ENCODE peak calls at places on chromosome 19, in nine cellular contexts. One of them, this sample, is unnamed.

GRCh38 chr19:13794388-13794751 is 873 bp upstream of the ZSWIM4 start:
- DNase-seq in neural crest cell: no peak
- DNase-seq in fibroblast of lung: peak
- DNase-seq in heart right ventricle: peak
- DNase-seq in heart left ventricle: peak
- DNase-seq in CD8-positive, alpha-beta T cell: no peak
- DNase-seq in fibroblast of the aortic adventitia: peak
- DNase-seq in IMR-90: peak
- DNase-seq in tibial artery: peak
- DNase-seq in this sample: no peak

GRCh38 chr19:46353730-46354528 is 7.0 kb downstream of the PPP5C start:
- DNase-seq in neural crest cell: no peak
- DNase-seq in fibroblast of lung: no peak
- DNase-seq in heart right ventricle: peak
- DNase-seq in heart left ventricle: peak
- DNase-seq in CD8-positive, alpha-beta T cell: no peak
- DNase-seq in fibroblast of the aortic adventitia: no peak
- DNase-seq in IMR-90: no peak
- DNase-seq in tibial artery: no peak
- DNase-seq in this sample: no peak

GRCh38 chr19:6056801-6057650 is 53.3 kb downstream of the RFX2 start:
- DNase-seq in neural crest cell: no peak
- DNase-seq in fibroblast of lung: peak
- DNase-seq in heart right ventricle: peak
- DNase-seq in heart left ventricle: peak
- DNase-seq in CD8-positive, alpha-beta T cell: no peak
- DNase-seq in fibroblast of the aortic adventitia: peak
- DNase-seq in IMR-90: peak
- DNase-seq in tibial artery: peak
- DNase-seq in this sample: no peak

GRCh38 chr19:18809149-18809978 is 18.3 kb upstream of the COMP start:
- DNase-seq in neural crest cell: no peak
- DNase-seq in fibroblast of lung: peak
- DNase-seq in heart right ventricle: peak
- DNase-seq in heart left ventricle: peak
- DNase-seq in CD8-positive, alpha-beta T cell: no peak
- DNase-seq in fibroblast of the aortic adventitia: peak
- DNase-seq in IMR-90: peak
- DNase-seq in tibial artery: peak
- DNase-seq in this sample: no peak

GRCh38 chr19:9474975-9475374 is 23.4 kb downstream of the ZNF560 start:
- DNase-seq in neural crest cell: no peak
- DNase-seq in fibroblast of lung: no peak
- DNase-seq in heart right ventricle: no peak
- DNase-seq in heart left ventricle: no peak
- DNase-seq in CD8-positive, alpha-beta T cell: no peak
- DNase-seq in fibroblast of the aortic adventitia: no peak
- DNase-seq in IMR-90: no peak
- DNase-seq in tibial artery: no peak
- DNase-seq in this sample: no peak

GRCh38 chr19:48510421-48511268 is 990 bp downstream of the LMTK3 start:
- DNase-seq in neural crest cell: peak
- DNase-seq in fibroblast of lung: peak
- DNase-seq in heart right ventricle: peak
- DNase-seq in heart left ventricle: peak
- DNase-seq in CD8-positive, alpha-beta T cell: peak
- DNase-seq in fibroblast of the aortic adventitia: peak
- DNase-seq in IMR-90: peak
- DNase-seq in tibial artery: peak
- DNase-seq in this sample: peak

GRCh38 chr19:28063702-28064101 is 1149.2 kb downstream of the UQCRFS1 start:
- DNase-seq in neural crest cell: no peak
- DNase-seq in fibroblast of lung: no peak
- DNase-seq in heart right ventricle: no peak
- DNase-seq in heart left ventricle: no peak
- DNase-seq in CD8-positive, alpha-beta T cell: no peak
- DNase-seq in fibroblast of the aortic adventitia: no peak
- DNase-seq in IMR-90: no peak
- DNase-seq in tibial artery: no peak
- DNase-seq in this sample: no peak

GRCh38 chr19:55454787-55455243 is 6.6 kb downstream of the ISOC2 start:
- DNase-seq in neural crest cell: peak
- DNase-seq in fibroblast of lung: no peak
- DNase-seq in heart right ventricle: peak
- DNase-seq in heart left ventricle: no peak
- DNase-seq in CD8-positive, alpha-beta T cell: no peak
- DNase-seq in fibroblast of the aortic adventitia: no peak
- DNase-seq in IMR-90: peak
- DNase-seq in tibial artery: no peak
- DNase-seq in this sample: peak

GRCh38 chr19:47707135-47707925 is 5.9 kb upstream of the EHD2 start:
- DNase-seq in neural crest cell: peak
- DNase-seq in fibroblast of lung: peak
- DNase-seq in heart right ventricle: peak
- DNase-seq in heart left ventricle: peak
- DNase-seq in CD8-positive, alpha-beta T cell: peak
- DNase-seq in fibroblast of the aortic adventitia: peak
- DNase-seq in IMR-90: peak
- DNase-seq in tibial artery: peak
- DNase-seq in this sample: peak

GRCh38 chr19:56839665-56840451 is 668 bp downstream of the PEG3 start:
- DNase-seq in neural crest cell: no peak
- DNase-seq in fibroblast of lung: peak
- DNase-seq in heart right ventricle: peak
- DNase-seq in heart left ventricle: peak
- DNase-seq in CD8-positive, alpha-beta T cell: no peak
- DNase-seq in fibroblast of the aortic adventitia: no peak
- DNase-seq in IMR-90: no peak
- DNase-seq in tibial artery: peak
- DNase-seq in this sample: no peak

GRCh38 chr19:2215281-2215751 is 20.8 kb downstream of the PLEKHJ1 start:
- DNase-seq in neural crest cell: no peak
- DNase-seq in fibroblast of lung: no peak
- DNase-seq in heart right ventricle: no peak
- DNase-seq in heart left ventricle: no peak
- DNase-seq in CD8-positive, alpha-beta T cell: no peak
- DNase-seq in fibroblast of the aortic adventitia: no peak
- DNase-seq in IMR-90: no peak
- DNase-seq in tibial artery: no peak
- DNase-seq in this sample: no peak

GRCh38 chr19:7366701-7367420 is 18.1 kb downstream of the ARHGEF18 start:
- DNase-seq in neural crest cell: no peak
- DNase-seq in fibroblast of lung: peak
- DNase-seq in heart right ventricle: no peak
- DNase-seq in heart left ventricle: no peak
- DNase-seq in CD8-positive, alpha-beta T cell: no peak
- DNase-seq in fibroblast of the aortic adventitia: peak
- DNase-seq in IMR-90: peak
- DNase-seq in tibial artery: no peak
- DNase-seq in this sample: peak
- TF ChIP-seq CTCF in neural crest cell: peak
- TF ChIP-seq CTCF in fibroblast of lung: peak
- TF ChIP-seq CTCF in heart right ventricle: no peak
- TF ChIP-seq CTCF in heart left ventricle: peak
- TF ChIP-seq CTCF in CD8-positive, alpha-beta T cell: peak
- TF ChIP-seq CTCF in fibroblast of the aortic adventitia: peak
- TF ChIP-seq CTCF in IMR-90: peak
- TF ChIP-seq CTCF in tibial artery: peak
- TF ChIP-seq CTCF in this sample: peak

GRCh38 chr19:16389848-16390247 is 65.2 kb downstream of the KLF2 start:
- DNase-seq in neural crest cell: no peak
- DNase-seq in fibroblast of lung: no peak
- DNase-seq in heart right ventricle: no peak
- DNase-seq in heart left ventricle: no peak
- DNase-seq in CD8-positive, alpha-beta T cell: no peak
- DNase-seq in fibroblast of the aortic adventitia: no peak
- DNase-seq in IMR-90: no peak
- DNase-seq in tibial artery: no peak
- DNase-seq in this sample: no peak
- TF ChIP-seq CTCF in neural crest cell: no peak
- TF ChIP-seq CTCF in fibroblast of lung: no peak
- TF ChIP-seq CTCF in heart right ventricle: no peak
- TF ChIP-seq CTCF in heart left ventricle: no peak
- TF ChIP-seq CTCF in CD8-positive, alpha-beta T cell: no peak
- TF ChIP-seq CTCF in fibroblast of the aortic adventitia: no peak
- TF ChIP-seq CTCF in IMR-90: no peak
- TF ChIP-seq CTCF in tibial artery: no peak
- TF ChIP-seq CTCF in this sample: no peak

GRCh38 chr19:41263850-41264580 is at the start of gene HNRNPUL1:
- DNase-seq in neural crest cell: peak
- DNase-seq in fibroblast of lung: peak
- DNase-seq in heart right ventricle: peak
- DNase-seq in heart left ventricle: peak
- DNase-seq in CD8-positive, alpha-beta T cell: peak
- DNase-seq in fibroblast of the aortic adventitia: peak
- DNase-seq in IMR-90: peak
- DNase-seq in tibial artery: peak
- DNase-seq in this sample: peak
- TF ChIP-seq CTCF in neural crest cell: no peak
- TF ChIP-seq CTCF in fibroblast of lung: peak
- TF ChIP-seq CTCF in heart right ventricle: peak
- TF ChIP-seq CTCF in heart left ventricle: no peak
- TF ChIP-seq CTCF in CD8-positive, alpha-beta T cell: no peak
- TF ChIP-seq CTCF in fibroblast of the aortic adventitia: peak
- TF ChIP-seq CTCF in IMR-90: peak
- TF ChIP-seq CTCF in tibial artery: peak
- TF ChIP-seq CTCF in this sample: no peak

GRCh38 chr19:41321600-41322270 is 11.8 kb downstream of the CCDC97 start:
- DNase-seq in neural crest cell: peak
- DNase-seq in fibroblast of lung: peak
- DNase-seq in heart right ventricle: no peak
- DNase-seq in heart left ventricle: peak
- DNase-seq in CD8-positive, alpha-beta T cell: no peak
- DNase-seq in fibroblast of the aortic adventitia: peak
- DNase-seq in IMR-90: peak
- DNase-seq in tibial artery: no peak
- DNase-seq in this sample: peak
- TF ChIP-seq CTCF in neural crest cell: peak
- TF ChIP-seq CTCF in fibroblast of lung: peak
- TF ChIP-seq CTCF in heart right ventricle: peak
- TF ChIP-seq CTCF in heart left ventricle: peak
- TF ChIP-seq CTCF in CD8-positive, alpha-beta T cell: no peak
- TF ChIP-seq CTCF in fibroblast of the aortic adventitia: peak
- TF ChIP-seq CTCF in IMR-90: peak
- TF ChIP-seq CTCF in tibial artery: peak
- TF ChIP-seq CTCF in this sample: peak

GRCh38 chr19:49770529-49770928 is 3.7 kb downstream of the AP2A1 start:
- DNase-seq in neural crest cell: no peak
- DNase-seq in fibroblast of lung: no peak
- DNase-seq in heart right ventricle: no peak
- DNase-seq in heart left ventricle: no peak
- DNase-seq in CD8-positive, alpha-beta T cell: no peak
- DNase-seq in fibroblast of the aortic adventitia: no peak
- DNase-seq in IMR-90: no peak
- DNase-seq in tibial artery: no peak
- DNase-seq in this sample: no peak
- TF ChIP-seq CTCF in neural crest cell: no peak
- TF ChIP-seq CTCF in fibroblast of lung: no peak
- TF ChIP-seq CTCF in heart right ventricle: no peak
- TF ChIP-seq CTCF in heart left ventricle: no peak
- TF ChIP-seq CTCF in CD8-positive, alpha-beta T cell: no peak
- TF ChIP-seq CTCF in fibroblast of the aortic adventitia: no peak
- TF ChIP-seq CTCF in IMR-90: no peak
- TF ChIP-seq CTCF in tibial artery: no peak
- TF ChIP-seq CTCF in this sample: no peak

GRCh38 chr19:7680606-7681335 is at the start of gene TRAPPC5:
- DNase-seq in neural crest cell: peak
- DNase-seq in fibroblast of lung: peak
- DNase-seq in heart right ventricle: peak
- DNase-seq in heart left ventricle: peak
- DNase-seq in CD8-positive, alpha-beta T cell: peak
- DNase-seq in fibroblast of the aortic adventitia: peak
- DNase-seq in IMR-90: peak
- DNase-seq in tibial artery: peak
- DNase-seq in this sample: peak

GRCh38 chr19:7682175-7682855 is 1.7 kb downstream of the TRAPPC5 start:
- DNase-seq in neural crest cell: no peak
- DNase-seq in fibroblast of lung: no peak
- DNase-seq in heart right ventricle: peak
- DNase-seq in heart left ventricle: no peak
- DNase-seq in CD8-positive, alpha-beta T cell: no peak
- DNase-seq in fibroblast of the aortic adventitia: no peak
- DNase-seq in IMR-90: no peak
- DNase-seq in tibial artery: no peak
- DNase-seq in this sample: no peak

GRCh38 chr19:7679771-7680605 is 645 bp upstream of the TRAPPC5 start:
- DNase-seq in neural crest cell: no peak
- DNase-seq in fibroblast of lung: no peak
- DNase-seq in heart right ventricle: no peak
- DNase-seq in heart left ventricle: no peak
- DNase-seq in CD8-positive, alpha-beta T cell: no peak
- DNase-seq in fibroblast of the aortic adventitia: no peak
- DNase-seq in IMR-90: no peak
- DNase-seq in tibial artery: no peak
- DNase-seq in this sample: no peak

GRCh38 chr19:7679017-7679720 is 1.5 kb upstream of the TRAPPC5 start:
- DNase-seq in neural crest cell: no peak
- DNase-seq in fibroblast of lung: no peak
- DNase-seq in heart right ventricle: no peak
- DNase-seq in heart left ventricle: no peak
- DNase-seq in CD8-positive, alpha-beta T cell: peak
- DNase-seq in fibroblast of the aortic adventitia: no peak
- DNase-seq in IMR-90: no peak
- DNase-seq in tibial artery: no peak
- DNase-seq in this sample: peak

GRCh38 chr19:7681336-7682174 is 922 bp downstream of the TRAPPC5 start:
- DNase-seq in neural crest cell: peak
- DNase-seq in fibroblast of lung: peak
- DNase-seq in heart right ventricle: peak
- DNase-seq in heart left ventricle: peak
- DNase-seq in CD8-positive, alpha-beta T cell: peak
- DNase-seq in fibroblast of the aortic adventitia: peak
- DNase-seq in IMR-90: peak
- DNase-seq in tibial artery: peak
- DNase-seq in this sample: peak
- TF ChIP-seq CTCF in neural crest cell: peak
- TF ChIP-seq CTCF in fibroblast of lung: peak
- TF ChIP-seq CTCF in heart right ventricle: peak
- TF ChIP-seq CTCF in heart left ventricle: peak
- TF ChIP-seq CTCF in CD8-positive, alpha-beta T cell: peak
- TF ChIP-seq CTCF in fibroblast of the aortic adventitia: peak
- TF ChIP-seq CTCF in IMR-90: peak
- TF ChIP-seq CTCF in tibial artery: peak
- TF ChIP-seq CTCF in this sample: peak

GRCh38 chr19:31943305-31943704 is 402.1 kb upstream of the ZNF507 start:
- DNase-seq in neural crest cell: peak
- DNase-seq in fibroblast of lung: no peak
- DNase-seq in heart right ventricle: no peak
- DNase-seq in heart left ventricle: no peak
- DNase-seq in CD8-positive, alpha-beta T cell: no peak
- DNase-seq in fibroblast of the aortic adventitia: no peak
- DNase-seq in IMR-90: no peak
- DNase-seq in tibial artery: no peak
- DNase-seq in this sample: no peak
- TF ChIP-seq CTCF in neural crest cell: peak
- TF ChIP-seq CTCF in fibroblast of lung: peak
- TF ChIP-seq CTCF in heart right ventricle: no peak
- TF ChIP-seq CTCF in heart left ventricle: no peak
- TF ChIP-seq CTCF in CD8-positive, alpha-beta T cell: no peak
- TF ChIP-seq CTCF in fibroblast of the aortic adventitia: no peak
- TF ChIP-seq CTCF in IMR-90: no peak
- TF ChIP-seq CTCF in tibial artery: no peak
- TF ChIP-seq CTCF in this sample: no peak

This sample was measured in GM20000.